ENCODE peak calls at places on chromosomes 6 and 20, in six cellular contexts. D, J, O, K, U and V are unnamed samples.

GRCh38 chr20:4167261-4168004 is 152.1 kb upstream of the RNF24 start:
- DNase-seq in D (no peak), J (no peak), O (no peak), K (no peak), U (no peak), V (no peak)

GRCh38 chr6:112931835-112932234 is 584.7 kb downstream of the RFPL4B start:
- DNase-seq in D (no peak), J (no peak), O (peak; percentile 12), K (no peak), U (no peak), V (no peak)

GRCh38 chr6:87789198-87789899 is 87.3 kb upstream of the AKIRIN2 start:
- DNase-seq in D (no peak), J (no peak), O (peak; percentile 64), K (no peak), U (no peak), V (no peak)

GRCh38 chr20:33465536-33466302 is 22.2 kb upstream of the SNTA1 start:
- DNase-seq in D (no peak), J (no peak), O (no peak), K (no peak), U (no peak), V (no peak)

GRCh38 chr6:1390071-1390804 is 862 bp downstream of the FOXF2 start:
- DNase-seq in D (no peak), J (no peak), O (peak; percentile 56), K (no peak), U (peak; percentile 67), V (no peak)

GRCh38 chr6:67812125-67812524 is 823.0 kb upstream of the ADGRB3 start:
- DNase-seq in D (no peak), J (no peak), O (no peak), K (no peak), U (no peak), V (no peak)

GRCh38 chr20:36950432-36951197 is 893 bp downstream of the SAMHD1 start:
- DNase-seq in D (peak; percentile 27), J (peak; percentile 50), O (peak; percentile 26), K (peak; percentile 18), U (no peak), V (peak; percentile 57)

GRCh38 chr6:149211046-149211571 is 106.4 kb upstream of the TAB2 start:
- DNase-seq in D (peak; percentile 14), J (peak; percentile 31), O (no peak), K (peak; percentile 53), U (peak; percentile 70), V (peak; percentile 54)

GRCh38 chr6:38495511-38495910 is 144.2 kb downstream of the BTBD9 start:
- DNase-seq in D (no peak), J (no peak), O (no peak), K (peak; percentile 26), U (no peak), V (peak; percentile 41)

GRCh38 chr6:48449002-48449401 is 338.0 kb upstream of the PTCHD4 start:
- DNase-seq in D (no peak), J (no peak), O (peak; percentile 40), K (no peak), U (no peak), V (no peak)

GRCh38 chr6:13624871-13625288 is 9.7 kb downstream of the NOL7 start:
- DNase-seq in D (peak; percentile 6), J (no peak), O (peak; percentile 44), K (peak; percentile 14), U (no peak), V (peak; percentile 25)

GRCh38 chr20:37295001-37295400 is 5.5 kb downstream of the MANBAL start:
- DNase-seq in D (no peak), J (no peak), O (peak; percentile 96), K (peak; percentile 5), U (no peak), V (peak; percentile 43)

GRCh38 chr20:43579861-43580793 is 10.6 kb upstream of the IFT52 start:
- DNase-seq in D (no peak), J (no peak), O (no peak), K (no peak), U (no peak), V (no peak)

GRCh38 chr6:160960067-160960466 is 31.5 kb upstream of the MAP3K4 start:
- DNase-seq in D (no peak), J (no peak), O (no peak), K (no peak), U (no peak), V (no peak)

GRCh38 chr6:9397981-9398559 is 962.7 kb upstream of the SLC35B3 start:
- DNase-seq in D (no peak), J (no peak), O (no peak), K (no peak), U (no peak), V (no peak)

GRCh38 chr6:34115396-34116314 is 30.2 kb downstream of the GRM4 start:
- DNase-seq in D (peak; percentile 8), J (peak; percentile 29), O (peak; percentile 28), K (peak; percentile 10), U (peak; percentile 59), V (peak; percentile 10)

GRCh38 chr6:166419268-166419667 is 36.5 kb upstream of the MPC1 start:
- DNase-seq in D (peak; percentile 44), J (peak; percentile 65), O (peak; percentile 52), K (peak; percentile 80), U (peak; percentile 80), V (peak; percentile 82)

GRCh38 chr6:26249959-26250805 is 114.8 kb upstream of the BTN3A2 start:
- DNase-seq in D (peak; percentile 63), J (peak; percentile 71), O (peak; percentile 85), K (peak; percentile 84), U (peak; percentile 84), V (peak; percentile 84)

GRCh38 chr6:47419621-47420020 is 58.0 kb upstream of the CD2AP start:
- DNase-seq in D (no peak), J (no peak), O (no peak), K (no peak), U (no peak), V (no peak)

GRCh38 chr6:169689247-169689646 is 12.6 kb downstream of the WDR27 start:
- DNase-seq in D (no peak), J (no peak), O (peak; percentile 91), K (no peak), U (no peak), V (no peak)

GRCh38 chr20:58787211-58788067 is 63.3 kb downstream of the GNAS-AS1 start:
- DNase-seq in D (no peak), J (no peak), O (peak; percentile 3), K (no peak), U (no peak), V (no peak)

GRCh38 chr6:158854214-158855101 is 35.3 kb upstream of the EZR start:
- DNase-seq in D (peak; percentile 31), J (no peak), O (peak; percentile 41), K (peak; percentile 15), U (peak; percentile 64), V (peak; percentile 30)

GRCh38 chr6:90295854-90296345 is 743 bp downstream of the BACH2 start:
- DNase-seq in D (peak; percentile 52), J (peak; percentile 71), O (peak; percentile 86), K (peak; percentile 81), U (peak; percentile 86), V (peak; percentile 79)

GRCh38 chr6:148557796-148558457 is 188.9 kb upstream of the UST start:
- DNase-seq in D (no peak), J (peak; percentile 16), O (no peak), K (peak; percentile 16), U (no peak), V (peak; percentile 43)

GRCh38 chr6:3281669-3282460 is 23.1 kb downstream of the PSMG4 start:
- DNase-seq in D (no peak), J (no peak), O (peak; percentile 78), K (no peak), U (no peak), V (no peak)

GRCh38 chr6:10194816-10195639 is 219.8 kb downstream of the TFAP2A start:
- DNase-seq in D (no peak), J (no peak), O (no peak), K (no peak), U (no peak), V (no peak)

GRCh38 chr6:71419217-71419953 is 130.8 kb downstream of the OGFRL1 start:
- DNase-seq in D (no peak), J (no peak), O (no peak), K (no peak), U (no peak), V (no peak)

GRCh38 chr20:33929917-33930316 is 63.8 kb upstream of the RALY start:
- DNase-seq in D (no peak), J (no peak), O (no peak), K (no peak), U (no peak), V (no peak)

GRCh38 chr20:44780226-44780625 is 30.1 kb downstream of the RIMS4 start:
- DNase-seq in D (no peak), J (peak; percentile 50), O (peak; percentile 64), K (peak; percentile 29), U (peak; percentile 59), V (peak; percentile 55)

GRCh38 chr20:2816583-2817340 is 598 bp downstream of the TMEM239 start:
- DNase-seq in D (no peak), J (no peak), O (no peak), K (no peak), U (peak; percentile 55), V (peak; percentile 48)

GRCh38 chr20:37386505-37387201 is 40.7 kb downstream of the SRC start:
- DNase-seq in D (no peak), J (no peak), O (no peak), K (no peak), U (no peak), V (no peak)